ENCODE peak calls at places on chromosomes 7 and 10, in seven cellular contexts. E is GM10248, H is chondrocyte, L is A673, T is pancreas, S is AG04450, Q is astrocyte of the cerebellum. K is an unnamed sample.

GRCh38 chr10:123354521-123354920 is 200.3 kb downstream of the BUB3 start:
- DNase-seq in S (no peak), L (no peak), Q (no peak), E (no peak), T (no peak), H (no peak), K (no peak)

GRCh38 chr7:44881610-44882009 is 3.7 kb downstream of the PURB start:
- DNase-seq in Q (peak), S (peak), L (no peak), T (no peak), E (no peak), H (no peak), K (no peak)

GRCh38 chr7:146656988-146657387 is 540.4 kb downstream of the CNTNAP2 start:
- DNase-seq in H (no peak), T (no peak), E (no peak), Q (no peak), S (no peak), L (no peak), K (no peak)

GRCh38 chr10:71349401-71349800 is 30.3 kb downstream of the SLC29A3 start:
- DNase-seq in Q (peak), E (no peak), H (no peak), S (no peak), L (no peak), T (no peak), K (no peak)

GRCh38 chr7:5417106-5418071 is 6.2 kb downstream of the TNRC18 start:
- DNase-seq in T (no peak), L (no peak), H (no peak), E (no peak), S (no peak), Q (no peak), K (no peak)

GRCh38 chr7:155214328-155214986 is 83.2 kb upstream of the INSIG1 start:
- DNase-seq in E (no peak), S (no peak), L (no peak), T (peak), H (no peak), Q (no peak), K (no peak)

GRCh38 chr7:31747553-31747952 is 60.5 kb downstream of the PPP1R17 start:
- DNase-seq in H (no peak), L (no peak), Q (no peak), T (no peak), S (no peak), E (no peak), K (no peak)

GRCh38 chr10:73655990-73656298 is at the start of gene SYNPO2L:
- DNase-seq in Q (no peak), H (no peak), T (no peak), L (no peak), E (no peak), S (no peak), K (no peak)

GRCh38 chr10:10785627-10786333 is 231.9 kb upstream of the CELF2 start:
- DNase-seq in Q (no peak), E (no peak), S (no peak), L (peak), T (no peak), H (no peak), K (no peak)

GRCh38 chr7:139727151-139727705 is 50.6 kb downstream of the HIPK2 start:
- DNase-seq in E (no peak), Q (peak), L (no peak), H (no peak), S (no peak), T (no peak), K (no peak)

GRCh38 chr10:67573484-67573883 is 122.5 kb downstream of the CTNNA3 start:
- DNase-seq in S (no peak), T (no peak), E (no peak), H (no peak), Q (no peak), L (no peak), K (no peak)

GRCh38 chr10:123651421-123652047 is 14.6 kb upstream of the GPR26 start:
- DNase-seq in T (peak), E (no peak), S (no peak), Q (no peak), L (no peak), H (no peak), K (no peak)

GRCh38 chr10:44437837-44438752 is 53.2 kb upstream of the CXCL12 start:
- DNase-seq in Q (no peak), T (no peak), H (no peak), E (no peak), L (no peak), S (no peak), K (no peak)

GRCh38 chr10:5924889-5925288 is 34.8 kb downstream of the FBH1 start:
- DNase-seq in T (no peak), H (no peak), S (no peak), Q (no peak), L (no peak), E (no peak), K (no peak)

GRCh38 chr10:113479346-113480080 is 73.3 kb upstream of the HABP2 start:
- DNase-seq in E (no peak), S (no peak), T (no peak), Q (no peak), H (no peak), L (no peak), K (no peak)

GRCh38 chr7:158395780-158396214 is 191.8 kb downstream of the PTPRN2 start:
- DNase-seq in H (peak), E (no peak), Q (no peak), S (no peak), L (no peak), T (no peak), K (no peak)

GRCh38 chr7:116859323-116859722 is 3.1 kb upstream of the CAPZA2 start:
- DNase-seq in T (no peak), L (no peak), E (no peak), S (peak), H (no peak), Q (peak), K (no peak)

GRCh38 chr7:37488163-37488759 is 39.6 kb upstream of the ELMO1 start:
- DNase-seq in Q (no peak), S (no peak), E (no peak), T (no peak), H (no peak), L (no peak), K (no peak)

GRCh38 chr10:44400553-44400952 is 15.7 kb upstream of the CXCL12 start:
- DNase-seq in T (no peak), H (no peak), E (no peak), S (no peak), L (no peak), Q (no peak), K (no peak)

GRCh38 chr7:30285067-30285530 is 702 bp downstream of the ZNRF2 start:
- DNase-seq in L (peak), E (peak), T (no peak), S (no peak), H (no peak), Q (no peak), K (no peak)

GRCh38 chr10:30819306-30820190 is 190.0 kb upstream of the LYZL2 start:
- DNase-seq in E (no peak), H (no peak), Q (no peak), S (peak), T (no peak), L (no peak), K (no peak)

GRCh38 chr10:117631276-117632151 is 89.0 kb downstream of the EMX2 start:
- DNase-seq in S (no peak), E (no peak), T (no peak), H (no peak), L (no peak), Q (no peak), K (no peak)

GRCh38 chr10:14259696-14260595 is 70.8 kb downstream of the FRMD4A start:
- DNase-seq in H (no peak), S (no peak), T (peak), L (no peak), Q (peak), E (no peak), K (no peak)

GRCh38 chr10:58082248-58082647 is 185.4 kb downstream of the IPMK start:
- DNase-seq in L (no peak), T (no peak), Q (no peak), E (no peak), S (no peak), H (no peak), K (no peak)
- TF ChIP-seq CTCF in L (no peak), T (no peak), Q (no peak), E (no peak), S (no peak), H (no peak), K (no peak)

DNA sequence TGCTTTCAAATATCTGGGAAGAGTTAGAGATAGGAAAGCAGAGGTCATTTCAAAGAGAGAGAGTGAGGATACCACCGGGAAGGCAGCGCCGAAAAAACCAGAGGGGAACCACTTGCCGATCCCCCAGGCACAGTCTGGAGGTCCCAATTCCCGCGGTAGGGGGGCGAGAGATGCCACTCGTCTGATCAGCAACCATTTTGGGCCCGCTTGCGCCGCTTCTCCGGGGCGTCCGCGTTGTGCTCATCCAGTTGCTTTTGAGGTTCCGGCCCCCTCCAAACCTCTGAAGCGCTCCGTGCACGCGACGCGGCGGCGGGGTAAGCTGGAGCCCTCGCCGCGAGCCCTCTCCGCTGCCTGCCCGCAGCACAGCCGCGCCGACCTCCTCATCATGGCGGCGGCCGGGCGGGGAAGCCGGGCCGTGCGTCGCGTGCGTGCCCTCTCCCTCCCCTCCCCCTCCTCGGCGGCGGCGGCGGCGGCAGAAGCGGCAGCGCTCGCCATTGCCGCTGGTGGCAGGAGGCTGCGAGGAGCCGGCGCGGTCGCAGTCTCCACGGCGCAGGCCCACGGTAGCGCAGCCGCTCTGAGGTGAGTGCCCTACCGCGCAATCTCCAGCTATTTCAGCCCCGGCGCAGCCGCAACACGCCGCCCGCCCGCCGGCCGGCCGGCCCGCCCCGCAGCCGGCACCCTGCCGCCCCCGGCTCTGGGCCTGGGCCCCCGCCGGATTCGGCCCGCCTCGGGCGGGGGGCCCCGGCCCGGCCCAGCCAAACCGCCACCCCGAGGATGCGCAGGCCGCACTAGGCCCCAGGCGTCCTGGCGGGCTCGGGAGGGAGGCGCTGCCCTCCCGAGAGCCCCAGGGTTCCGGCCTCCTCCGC is at the start of gene NRF1:
- DNase-seq in S (peak), H (peak), L (peak), T (peak), Q (peak), E (peak), K (peak)
- TF ChIP-seq CTCF in S (no peak), H (peak), L (no peak), T (no peak), Q (no peak), E (no peak), K (peak)

DNA sequence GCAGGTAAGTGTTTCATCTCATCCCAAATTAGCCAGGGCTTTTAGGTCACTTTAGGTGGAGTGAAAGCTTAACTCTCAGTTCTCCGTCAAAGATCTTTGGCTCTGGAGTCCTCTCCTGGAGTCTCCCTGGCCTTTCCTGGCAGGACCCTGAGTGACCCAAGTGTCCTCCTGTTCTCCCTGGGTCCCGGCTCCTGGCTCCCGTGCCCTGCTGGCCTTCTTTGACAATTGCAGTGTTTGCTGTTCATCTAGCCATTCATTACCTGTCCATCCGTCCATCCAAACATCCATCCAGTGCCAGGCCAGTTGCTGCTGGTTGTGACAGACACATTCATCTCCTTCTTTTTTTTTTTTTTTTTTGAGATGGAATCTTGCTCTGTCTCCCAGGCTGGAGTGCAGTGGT is 6.2 kb upstream of the TPST1 start:
- DNase-seq in H (peak), Q (no peak), E (no peak), T (no peak), S (no peak), L (no peak), K (no peak)
- TF ChIP-seq CTCF in H (no peak), Q (no peak), E (no peak), T (no peak), S (no peak), L (no peak), K (no peak)

GRCh38 chr7:79612903-79613302 is 159.4 kb upstream of the MAGI2 start:
- DNase-seq in S (no peak), H (no peak), E (no peak), L (no peak), T (no peak), Q (no peak), K (no peak)
- TF ChIP-seq CTCF in S (no peak), H (no peak), E (no peak), L (no peak), T (no peak), Q (no peak), K (no peak)

DNA sequence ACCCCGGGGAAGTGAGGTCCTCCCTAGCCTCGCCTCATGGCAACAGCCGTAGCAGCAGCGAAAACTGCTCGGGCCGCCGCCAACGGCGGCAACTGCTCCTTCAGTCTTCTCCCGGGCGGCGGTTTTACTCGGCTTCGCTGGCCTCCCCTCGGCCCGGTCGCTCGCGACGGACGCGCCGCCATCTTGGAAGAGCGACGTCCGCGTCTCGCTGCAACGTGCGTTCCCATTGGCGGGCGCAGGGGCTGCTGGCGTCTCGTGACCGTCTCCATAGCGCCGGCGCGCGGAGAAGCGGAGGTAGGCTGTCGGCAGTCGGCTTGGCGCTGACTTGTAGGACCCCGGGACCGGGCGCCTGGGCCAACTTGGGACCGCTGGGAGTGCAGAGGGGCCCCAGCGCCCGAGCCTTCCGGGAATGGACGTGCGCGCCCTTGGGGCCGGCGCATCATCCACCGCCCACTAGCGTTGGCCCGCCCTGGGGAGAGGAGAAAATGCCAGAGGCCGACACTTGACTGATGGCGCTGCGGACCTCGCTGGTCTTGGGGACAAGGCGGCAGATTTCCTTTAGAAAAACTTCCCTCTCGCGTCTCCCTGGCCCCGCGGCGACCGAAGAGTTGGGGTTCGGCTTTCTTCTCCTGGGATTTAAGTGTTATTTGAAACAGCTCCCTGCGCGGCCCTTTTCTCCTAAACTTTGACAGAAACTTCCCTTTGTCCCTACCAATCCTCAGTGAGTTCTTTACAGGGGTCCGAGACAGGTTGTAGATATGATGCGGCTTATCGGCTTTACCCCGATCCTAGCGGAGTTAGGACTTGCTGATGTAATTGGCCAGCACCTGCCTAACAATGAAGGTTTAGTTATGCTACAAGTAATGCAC is at the start of gene SNX13:
- DNase-seq in T (peak), E (peak), S (peak), Q (peak), H (peak), L (peak), K (peak)
- TF ChIP-seq CTCF in T (no peak), E (no peak), S (peak), Q (peak), H (peak), L (peak), K (peak)

GRCh38 chr7:18241543-18242231 is 214.0 kb upstream of the PRPS1L1 start:
- DNase-seq in E (no peak), H (no peak), L (no peak), T (no peak), Q (no peak), S (no peak), K (no peak)
- TF ChIP-seq CTCF in E (no peak), H (no peak), L (no peak), T (no peak), Q (no peak), S (no peak), K (no peak)

K was measured in thoracic aorta.